ENCODE peak calls at places on chromosomes 4 and X, in nine cellular contexts. V is WTC11; K is Calu3; N is stomach; A is CD8-positive, alpha-beta T cell; B is uterus; S is osteocyte; R is foreskin fibroblast; Y is astrocyte of the spinal cord. F is an unnamed sample.

GRCh38 chr4:149754526-149754925 is 61.1 kb downstream of the IQCM start:
- DNase-seq in B (no peak), R (peak), N (no peak), V (no peak), S (no peak), Y (peak), K (no peak), A (no peak), F (no peak)

GRCh38 chrX:135740683-135741149 is 27.3 kb downstream of the CT45A3 start:
- DNase-seq in N (peak), K (peak), R (no peak), Y (no peak), B (no peak), V (peak), S (no peak), A (no peak), F (peak)

GRCh38 chrX:35800479-35800878 is 2.3 kb downstream of the MAGEB16 start:
- DNase-seq in A (no peak), S (no peak), V (no peak), N (no peak), R (no peak), K (no peak), B (no peak), Y (no peak), F (no peak)

GRCh38 chrX:18983711-18984380 is at the start of gene PHKA2:
- DNase-seq in N (peak), K (peak), Y (no peak), A (no peak), S (peak), R (peak), V (peak), B (peak), F (no peak)

GRCh38 chr4:6516762-6517161 is 44.3 kb upstream of the PPP2R2C start:
- DNase-seq in K (no peak), B (no peak), V (no peak), Y (no peak), N (no peak), A (no peak), R (no peak), S (no peak), F (no peak)

GRCh38 chr4:15110120-15110571 is 107.9 kb downstream of the CPEB2 start:
- DNase-seq in N (no peak), V (no peak), R (no peak), B (no peak), Y (no peak), A (no peak), S (no peak), K (no peak), F (no peak)

GRCh38 chr4:98181815-98182214 is 38.5 kb upstream of the STPG2 start:
- DNase-seq in S (no peak), Y (peak), N (no peak), B (no peak), K (no peak), V (no peak), R (no peak), A (no peak), F (no peak)

GRCh38 chr4:123856689-123857545 is 460.3 kb downstream of the SPRY1 start:
- DNase-seq in A (no peak), V (peak), N (peak), K (no peak), R (peak), S (no peak), B (peak), Y (peak), F (no peak)

GRCh38 chrX:153378607-153379006 is 22.5 kb downstream of the PNMA6E start:
- DNase-seq in S (peak), V (no peak), K (no peak), N (no peak), B (no peak), Y (no peak), R (no peak), A (no peak), F (no peak)

GRCh38 chr4:164659765-164660164 is 94.2 kb upstream of the SMIM31 start:
- DNase-seq in R (no peak), N (no peak), S (no peak), K (no peak), A (no peak), V (no peak), B (no peak), Y (no peak), F (no peak)

GRCh38 chr4:139975830-139976272 is 178.1 kb downstream of the MAML3 start:
- DNase-seq in A (no peak), R (peak), Y (peak), V (no peak), S (no peak), B (peak), N (no peak), K (peak), F (no peak)

GRCh38 chrX:13376857-13377441 is 57.1 kb upstream of the ATXN3L start:
- DNase-seq in S (no peak), R (peak), A (no peak), B (peak), K (no peak), Y (peak), N (no peak), V (no peak), F (peak)

GRCh38 chrX:132119821-132120220 is 8.0 kb downstream of the FRMD7 start:
- DNase-seq in R (no peak), Y (no peak), V (no peak), A (no peak), B (peak), S (peak), N (no peak), K (peak), F (no peak)

GRCh38 chrX:18702362-18703195 is 4.9 kb upstream of the PPEF1 start:
- DNase-seq in S (no peak), N (no peak), B (no peak), A (no peak), V (no peak), K (peak), R (peak), Y (peak), F (no peak)

GRCh38 chr4:154781983-154782293 is 866 bp downstream of the RBM46 start:
- DNase-seq in B (no peak), N (no peak), S (no peak), K (no peak), Y (no peak), R (no peak), V (no peak), A (no peak), F (no peak)

GRCh38 chrX:3522016-3522690 is 175.7 kb upstream of the MXRA5 start:
- DNase-seq in A (no peak), S (no peak), R (peak), V (no peak), N (no peak), K (no peak), Y (peak), B (no peak), F (no peak)

GRCh38 chr4:80266902-80267380 is 477 bp downstream of the FGF5 start:
- DNase-seq in B (peak), Y (peak), A (no peak), K (no peak), N (no peak), R (peak), S (no peak), V (peak), F (no peak)

GRCh38 chrX:20066968-20067708 is 49.6 kb downstream of the MAP7D2 start:
- DNase-seq in S (no peak), V (no peak), A (no peak), N (no peak), R (peak), Y (peak), B (peak), K (peak), F (peak)

GRCh38 chrX:25941559-25942250 is 196.4 kb upstream of the MAGEB18 start:
- DNase-seq in A (no peak), R (no peak), K (no peak), N (no peak), V (no peak), S (no peak), Y (no peak), B (no peak), F (no peak)

GRCh38 chr4:47287735-47288134 is 175.8 kb downstream of the COMMD8 start:
- DNase-seq in V (no peak), A (no peak), Y (peak), K (no peak), S (no peak), B (no peak), R (peak), N (no peak), F (peak)

GRCh38 chr4:8772499-8773123 is 99.0 kb downstream of the HMX1 start:
- DNase-seq in R (no peak), S (no peak), A (no peak), N (no peak), V (no peak), K (no peak), Y (no peak), B (no peak), F (no peak)

GRCh38 chr4:190020790-190021717 is 6.0 kb downstream of the FRG2 start:
- DNase-seq in B (no peak), R (no peak), N (peak), Y (peak), K (no peak), A (no peak), V (peak), S (peak), F (peak)

GRCh38 chrX:12985336-12985735 is 10.4 kb downstream of the TMSB4X start:
- DNase-seq in N (no peak), Y (no peak), K (no peak), R (no peak), B (no peak), A (no peak), V (no peak), S (no peak), F (no peak)

GRCh38 chr4:152308925-152309324 is 227.0 kb downstream of the FBXW7 start:
- DNase-seq in R (no peak), V (no peak), Y (no peak), S (no peak), A (no peak), B (no peak), N (no peak), K (no peak), F (no peak)

GRCh38 chrX:13495232-13495631 is 74.2 kb upstream of the EGFL6 start:
- DNase-seq in B (no peak), Y (no peak), R (no peak), S (no peak), A (no peak), V (no peak), K (peak), N (no peak), F (no peak)

GRCh38 chrX:153646620-153647373 is at the start of gene DUSP9:
- DNase-seq in N (peak), S (no peak), B (peak), Y (no peak), K (peak), V (peak), A (no peak), R (no peak), F (peak)

GRCh38 chr4:44632089-44632488 is 19.3 kb downstream of the YIPF7 start:
- DNase-seq in K (no peak), Y (no peak), R (no peak), A (no peak), S (no peak), N (no peak), B (no peak), V (no peak), F (no peak)

GRCh38 chrX:126770179-126770578 is 49.4 kb upstream of the PRR32 start:
- DNase-seq in Y (no peak), N (no peak), V (no peak), A (no peak), K (no peak), R (no peak), B (no peak), S (no peak), F (peak)

GRCh38 chr4:7547368-7548040 is 112.8 kb upstream of the PSAPL1 start:
- DNase-seq in R (no peak), A (no peak), S (no peak), Y (no peak), K (no peak), V (no peak), N (no peak), B (no peak), F (no peak)

GRCh38 chrX:68841251-68842049 is 12.6 kb downstream of the EFNB1 start:
- DNase-seq in V (no peak), Y (no peak), B (no peak), R (no peak), S (no peak), N (peak), A (no peak), K (peak), F (no peak)

GRCh38 chrX:26026179-26026578 is 112.0 kb upstream of the MAGEB18 start:
- DNase-seq in K (no peak), A (no peak), V (no peak), N (no peak), B (no peak), S (no peak), R (no peak), Y (peak), F (no peak)

GRCh38 chr4:151921811-151922210 is 161.0 kb upstream of the GATB start:
- DNase-seq in A (no peak), V (no peak), Y (peak), R (peak), B (no peak), S (no peak), K (no peak), N (no peak), F (no peak)

GRCh38 chr4:52038109-52038912 is at the start of gene SGCB:
- DNase-seq in V (peak), R (peak), Y (peak), N (peak), K (peak), B (peak), S (peak), A (peak), F (peak)

GRCh38 chr4:70651864-70652506 is 14.3 kb downstream of the JCHAIN start:
- DNase-seq in Y (peak), B (no peak), S (no peak), R (no peak), K (no peak), V (no peak), N (no peak), A (no peak), F (peak)

GRCh38 chr4:119139316-119139715 is 3.7 kb downstream of the MYOZ2 start:
- DNase-seq in V (no peak), Y (no peak), A (no peak), R (peak), N (no peak), K (no peak), B (no peak), S (no peak), F (no peak)

GRCh38 chrX:49266536-49267445 is 2.3 kb upstream of the FOXP3 start:
- DNase-seq in R (no peak), S (no peak), N (no peak), B (no peak), K (no peak), A (no peak), Y (no peak), V (no peak), F (no peak)

GRCh38 chr4:6972911-6973310 is 63.3 kb downstream of the TBC1D14 start:
- DNase-seq in B (no peak), A (no peak), V (peak), K (no peak), N (no peak), Y (no peak), R (no peak), S (peak), F (no peak)

GRCh38 chr4:149987330-149987751 is 90.9 kb upstream of the DCLK2 start:
- DNase-seq in Y (peak), V (no peak), S (no peak), K (no peak), R (no peak), A (no peak), N (no peak), B (no peak), F (no peak)

GRCh38 chr4:112251044-112251632 is 19.6 kb downstream of the AP1AR start:
- DNase-seq in S (no peak), N (no peak), A (no peak), B (no peak), R (no peak), Y (no peak), V (no peak), K (no peak), F (no peak)

DNA sequence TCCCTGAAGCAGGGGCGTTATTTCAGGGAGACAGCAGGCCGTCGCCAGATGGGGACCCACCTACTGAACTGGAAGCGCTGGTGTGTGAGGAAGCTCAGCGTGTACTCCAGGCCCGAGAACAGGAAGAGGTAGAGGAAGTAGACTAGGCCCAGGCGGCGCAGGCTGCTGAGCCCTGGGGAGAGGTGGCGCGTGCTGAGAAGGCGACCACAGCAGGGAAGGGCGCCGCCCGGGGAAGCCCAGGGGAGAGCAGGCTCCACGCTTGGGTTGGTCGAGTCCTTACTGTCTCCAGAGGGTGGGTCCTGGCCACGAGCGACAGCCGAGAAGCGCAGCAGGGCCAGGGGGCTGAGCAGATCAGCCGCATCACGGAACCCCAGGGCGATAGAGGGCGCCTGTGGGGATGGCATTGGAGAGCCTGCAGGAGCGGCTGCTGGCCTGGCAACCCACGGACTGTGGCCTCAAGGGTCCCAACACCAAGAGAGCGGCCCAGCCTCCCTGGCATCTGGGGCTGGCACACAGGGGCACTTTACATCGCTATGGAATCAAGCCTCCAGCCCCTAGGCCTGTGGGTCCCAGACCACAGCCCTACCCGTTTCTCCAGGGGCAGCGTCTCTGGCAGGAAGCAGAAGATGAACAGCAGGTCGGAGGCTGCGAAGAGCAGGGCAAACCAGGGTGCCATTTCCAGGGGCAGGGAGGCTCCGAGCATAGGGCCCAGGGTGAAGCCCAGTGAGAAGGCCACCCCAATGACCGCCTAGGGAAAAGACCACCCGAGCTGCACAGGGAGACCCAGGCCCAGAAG is 31.2 kb downstream of the NOP14 start:
- DNase-seq in A (peak), B (peak), S (no peak), Y (no peak), R (no peak), V (peak), N (peak), K (no peak), F (peak)
- TF ChIP-seq CTCF in A (no peak), B (no peak), S (no peak), Y (no peak), R (no peak), V (no peak), N (no peak), K (no peak), F (peak)

GRCh38 chrX:70174754-70175153 is 2.5 kb upstream of the DGAT2L6 start:
- DNase-seq in V (no peak), A (no peak), S (no peak), R (peak), Y (peak), N (no peak), K (no peak), B (no peak), F (no peak)

GRCh38 chrX:70172226-70172625 is 5.1 kb upstream of the DGAT2L6 start:
- DNase-seq in B (no peak), A (no peak), N (no peak), S (no peak), Y (peak), V (no peak), K (no peak), R (peak), F (no peak)

GRCh38 chrX:70175338-70175737 is 1.9 kb upstream of the DGAT2L6 start:
- DNase-seq in N (no peak), K (no peak), Y (no peak), S (no peak), V (no peak), R (no peak), B (no peak), A (no peak), F (no peak)

GRCh38 chrX:70172964-70173363 is 4.3 kb upstream of the DGAT2L6 start:
- DNase-seq in V (no peak), S (no peak), N (no peak), B (no peak), A (no peak), K (no peak), R (no peak), Y (no peak), F (no peak)

GRCh38 chrX:70176938-70177533 is at the start of gene DGAT2L6:
- DNase-seq in Y (no peak), R (no peak), A (no peak), K (no peak), B (no peak), S (no peak), N (no peak), V (no peak), F (peak)
- TF ChIP-seq CTCF in Y (no peak), R (no peak), A (no peak), K (no peak), B (no peak), S (no peak), N (no peak), V (no peak), F (no peak)

GRCh38 chr4:156941940-156942548 is 29.6 kb downstream of the PDGFC start:
- DNase-seq in Y (peak), K (peak), A (no peak), V (peak), B (peak), N (peak), R (peak), S (peak), F (no peak)

GRCh38 chr4:156939151-156939550 is 32.4 kb downstream of the PDGFC start:
- DNase-seq in K (no peak), N (no peak), B (no peak), V (no peak), Y (peak), A (no peak), R (no peak), S (no peak), F (no peak)

GRCh38 chr4:156934259-156934635 is 37.4 kb downstream of the PDGFC start:
- DNase-seq in S (no peak), N (no peak), V (no peak), B (no peak), Y (no peak), A (no peak), K (no peak), R (no peak), F (no peak)

GRCh38 chr4:156942991-156943390 is 28.6 kb downstream of the PDGFC start:
- DNase-seq in N (no peak), V (no peak), Y (no peak), S (no peak), R (no peak), K (no peak), B (no peak), A (no peak), F (no peak)

DNA sequence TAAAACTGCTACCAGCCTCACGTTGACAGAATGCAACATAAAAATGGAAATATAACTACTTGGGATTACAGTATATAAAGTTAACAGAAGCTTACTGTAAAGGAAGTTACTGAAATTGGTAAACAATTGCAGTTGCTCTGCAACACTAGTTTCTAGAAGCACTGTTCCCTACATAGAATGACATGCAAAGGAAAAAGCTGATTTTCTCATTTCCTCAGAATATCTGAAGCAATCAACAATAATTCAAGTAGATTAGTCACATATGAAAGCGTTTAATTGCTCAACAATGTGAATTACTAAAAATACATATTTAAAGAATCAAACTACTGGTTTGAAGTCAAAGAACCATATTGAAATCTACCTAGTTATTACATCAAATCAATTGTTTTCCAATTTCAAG is 31.8 kb downstream of the PDGFC start:
- DNase-seq in N (no peak), S (no peak), V (no peak), K (no peak), B (no peak), R (no peak), Y (no peak), A (no peak), F (no peak)
- TF ChIP-seq CTCF in N (no peak), S (no peak), V (no peak), K (no peak), B (no peak), R (no peak), Y (no peak), A (no peak), F (no peak)

GRCh38 chr4:41791557-41791956 is 43.0 kb upstream of the PHOX2B start:
- DNase-seq in N (no peak), Y (no peak), B (no peak), A (no peak), K (no peak), S (no peak), R (no peak), V (no peak), F (no peak)
- TF ChIP-seq CTCF in N (no peak), Y (no peak), B (no peak), A (no peak), K (no peak), S (no peak), R (no peak), V (no peak), F (no peak)

GRCh38 chr4:83947111-83947510 is 411.2 kb downstream of the GPAT3 start:
- DNase-seq in N (no peak), B (no peak), S (no peak), Y (no peak), V (no peak), A (no peak), K (no peak), R (no peak), F (no peak)
- TF ChIP-seq CTCF in N (no peak), B (no peak), S (no peak), Y (no peak), V (no peak), A (no peak), K (no peak), R (no peak), F (no peak)

GRCh38 chrX:72128881-72129280 is 2.8 kb downstream of the RTL5 start:
- DNase-seq in S (no peak), A (no peak), B (no peak), R (no peak), Y (no peak), N (no peak), V (peak), K (peak), F (no peak)
- TF ChIP-seq CTCF in S (peak), A (peak), B (peak), R (peak), Y (peak), N (no peak), V (peak), K (no peak), F (no peak)

F was measured in GM20000.